ENCODE peak calls at places on chromosomes 13 and 19, in five cellular contexts. One of them, this sample, is unnamed.

GRCh38 chr13:20363604-20364003 is 131.5 kb upstream of the GJB6 start:
- DNase-seq in endodermal cell: no peak
- DNase-seq in omental fat pad: no peak
- DNase-seq in left ventricle myocardium inferior: no peak
- DNase-seq in AG08396: no peak
- DNase-seq in this sample: no peak

GRCh38 chr19:56360841-56361240 is 32.5 kb downstream of the ZNF582 start:
- DNase-seq in endodermal cell: no peak
- DNase-seq in omental fat pad: no peak
- DNase-seq in left ventricle myocardium inferior: no peak
- DNase-seq in AG08396: no peak
- DNase-seq in this sample: no peak

GRCh38 chr13:21218351-21219043 is 42.0 kb downstream of the MRPL57 start:
- DNase-seq in endodermal cell: no peak
- DNase-seq in omental fat pad: no peak
- DNase-seq in left ventricle myocardium inferior: no peak
- DNase-seq in AG08396: no peak
- DNase-seq in this sample: no peak

GRCh38 chr19:35029737-35030256 is 473 bp upstream of the SCN1B start:
- DNase-seq in endodermal cell: peak
- DNase-seq in omental fat pad: no peak
- DNase-seq in left ventricle myocardium inferior: no peak
- DNase-seq in AG08396: no peak
- DNase-seq in this sample: no peak

GRCh38 chr19:37763488-37763887 is 15.9 kb downstream of the ZNF573 start:
- DNase-seq in endodermal cell: no peak
- DNase-seq in omental fat pad: no peak
- DNase-seq in left ventricle myocardium inferior: no peak
- DNase-seq in AG08396: no peak
- DNase-seq in this sample: no peak

GRCh38 chr13:112965573-112966115 is 3.4 kb upstream of the MCF2L start:
- DNase-seq in endodermal cell: no peak
- DNase-seq in omental fat pad: no peak
- DNase-seq in left ventricle myocardium inferior: no peak
- DNase-seq in AG08396: no peak
- DNase-seq in this sample: no peak

GRCh38 chr13:34201050-34201913 is 383.3 kb downstream of the RFC3 start:
- DNase-seq in endodermal cell: no peak
- DNase-seq in omental fat pad: no peak
- DNase-seq in left ventricle myocardium inferior: no peak
- DNase-seq in AG08396: no peak
- DNase-seq in this sample: peak

GRCh38 chr19:17118957-17119356 is 43.4 kb downstream of the MYO9B start:
- DNase-seq in endodermal cell: no peak
- DNase-seq in omental fat pad: no peak
- DNase-seq in left ventricle myocardium inferior: no peak
- DNase-seq in AG08396: no peak
- DNase-seq in this sample: no peak

GRCh38 chr19:7737215-7737614 is 5.3 kb upstream of the CLEC4G start:
- DNase-seq in endodermal cell: no peak
- DNase-seq in omental fat pad: no peak
- DNase-seq in left ventricle myocardium inferior: no peak
- DNase-seq in AG08396: no peak
- DNase-seq in this sample: no peak

GRCh38 chr13:114282143-114282685 is 813 bp downstream of the UPF3A start:
- DNase-seq in endodermal cell: peak
- DNase-seq in omental fat pad: no peak
- DNase-seq in left ventricle myocardium inferior: peak
- DNase-seq in AG08396: peak
- DNase-seq in this sample: peak

GRCh38 chr13:38381840-38382239 is 32.2 kb downstream of the UFM1 start:
- DNase-seq in endodermal cell: no peak
- DNase-seq in omental fat pad: no peak
- DNase-seq in left ventricle myocardium inferior: no peak
- DNase-seq in AG08396: no peak
- DNase-seq in this sample: no peak

GRCh38 chr13:77860621-77861020 is 58.0 kb downstream of the EDNRB start:
- DNase-seq in endodermal cell: no peak
- DNase-seq in omental fat pad: no peak
- DNase-seq in left ventricle myocardium inferior: no peak
- DNase-seq in AG08396: peak
- DNase-seq in this sample: peak

GRCh38 chr13:103178986-103179695 is 112.9 kb upstream of the SLC10A2 start:
- DNase-seq in endodermal cell: no peak
- DNase-seq in omental fat pad: no peak
- DNase-seq in left ventricle myocardium inferior: no peak
- DNase-seq in AG08396: no peak
- DNase-seq in this sample: no peak

GRCh38 chr13:38758278-38758677 is 71.4 kb downstream of the FREM2 start:
- DNase-seq in endodermal cell: peak
- DNase-seq in omental fat pad: no peak
- DNase-seq in left ventricle myocardium inferior: no peak
- DNase-seq in AG08396: no peak
- DNase-seq in this sample: no peak

GRCh38 chr13:28492527-28493367 is 2.2 kb downstream of the FLT1 start:
- DNase-seq in endodermal cell: no peak
- DNase-seq in omental fat pad: no peak
- DNase-seq in left ventricle myocardium inferior: no peak
- DNase-seq in AG08396: no peak
- DNase-seq in this sample: no peak

GRCh38 chr13:97506511-97506910 is 72.5 kb downstream of the RAP2A start:
- DNase-seq in endodermal cell: no peak
- DNase-seq in omental fat pad: no peak
- DNase-seq in left ventricle myocardium inferior: no peak
- DNase-seq in AG08396: no peak
- DNase-seq in this sample: no peak

GRCh38 chr19:17803264-17803896 is 8.4 kb downstream of the B3GNT3 start:
- DNase-seq in endodermal cell: no peak
- DNase-seq in omental fat pad: no peak
- DNase-seq in left ventricle myocardium inferior: no peak
- DNase-seq in AG08396: no peak
- DNase-seq in this sample: no peak

GRCh38 chr19:47324502-47324901 is 7.5 kb upstream of the C5AR2 start:
- DNase-seq in endodermal cell: no peak
- DNase-seq in omental fat pad: no peak
- DNase-seq in left ventricle myocardium inferior: peak
- DNase-seq in AG08396: no peak
- DNase-seq in this sample: no peak

GRCh38 chr13:91078093-91078679 is 269.3 kb upstream of the MIR17HG start:
- DNase-seq in endodermal cell: no peak
- DNase-seq in omental fat pad: no peak
- DNase-seq in left ventricle myocardium inferior: no peak
- DNase-seq in AG08396: no peak
- DNase-seq in this sample: no peak

GRCh38 chr19:16207063-16207462 is 9.4 kb downstream of the AP1M1 start:
- DNase-seq in endodermal cell: no peak
- DNase-seq in omental fat pad: no peak
- DNase-seq in left ventricle myocardium inferior: no peak
- DNase-seq in AG08396: no peak
- DNase-seq in this sample: no peak

GRCh38 chr19:13872695-13873389 is 4.1 kb upstream of the NANOS3 start:
- DNase-seq in endodermal cell: peak
- DNase-seq in omental fat pad: no peak
- DNase-seq in left ventricle myocardium inferior: no peak
- DNase-seq in AG08396: peak
- DNase-seq in this sample: peak

GRCh38 chr19:45071969-45072790 is 4.1 kb downstream of the ZNF296 start:
- DNase-seq in endodermal cell: peak
- DNase-seq in omental fat pad: no peak
- DNase-seq in left ventricle myocardium inferior: no peak
- DNase-seq in AG08396: no peak
- DNase-seq in this sample: no peak

GRCh38 chr19:751501-752341 is 809 bp downstream of the MISP start:
- DNase-seq in endodermal cell: peak
- DNase-seq in omental fat pad: no peak
- DNase-seq in left ventricle myocardium inferior: no peak
- DNase-seq in AG08396: peak
- DNase-seq in this sample: peak

GRCh38 chr19:7862413-7862951 is 11.7 kb downstream of the PRR36 start:
- DNase-seq in endodermal cell: peak
- DNase-seq in omental fat pad: no peak
- DNase-seq in left ventricle myocardium inferior: peak
- DNase-seq in AG08396: peak
- DNase-seq in this sample: peak

GRCh38 chr13:31862828-31863227 is 123.5 kb downstream of the RXFP2 start:
- DNase-seq in endodermal cell: no peak
- DNase-seq in omental fat pad: no peak
- DNase-seq in left ventricle myocardium inferior: no peak
- DNase-seq in AG08396: no peak
- DNase-seq in this sample: no peak

GRCh38 chr13:44620057-44620456 is 43.9 kb upstream of the TSC22D1 start:
- DNase-seq in endodermal cell: no peak
- DNase-seq in omental fat pad: no peak
- DNase-seq in left ventricle myocardium inferior: no peak
- DNase-seq in AG08396: peak
- DNase-seq in this sample: peak

GRCh38 chr13:25175431-25175830 is 3.3 kb upstream of the AMER2 start:
- DNase-seq in endodermal cell: no peak
- DNase-seq in omental fat pad: no peak
- DNase-seq in left ventricle myocardium inferior: no peak
- DNase-seq in AG08396: no peak
- DNase-seq in this sample: no peak

GRCh38 chr13:42363941-42364612 is 92.1 kb downstream of the AKAP11 start:
- DNase-seq in endodermal cell: peak
- DNase-seq in omental fat pad: no peak
- DNase-seq in left ventricle myocardium inferior: no peak
- DNase-seq in AG08396: no peak
- DNase-seq in this sample: no peak

GRCh38 chr19:4518345-4519171 is at the start of gene PLIN4:
- DNase-seq in endodermal cell: peak
- DNase-seq in omental fat pad: no peak
- DNase-seq in left ventricle myocardium inferior: peak
- DNase-seq in AG08396: peak
- DNase-seq in this sample: peak

GRCh38 chr19:932647-933552 is 7.1 kb downstream of the ARID3A start:
- DNase-seq in endodermal cell: peak
- DNase-seq in omental fat pad: no peak
- DNase-seq in left ventricle myocardium inferior: peak
- DNase-seq in AG08396: peak
- DNase-seq in this sample: peak

GRCh38 chr19:49064768-49065611 is at the start of gene NTF4:
- DNase-seq in endodermal cell: peak
- DNase-seq in omental fat pad: no peak
- DNase-seq in left ventricle myocardium inferior: no peak
- DNase-seq in AG08396: peak
- DNase-seq in this sample: peak

GRCh38 chr19:8392017-8392591 is 1.9 kb downstream of the RAB11B start:
- DNase-seq in endodermal cell: no peak
- DNase-seq in omental fat pad: no peak
- DNase-seq in left ventricle myocardium inferior: peak
- DNase-seq in AG08396: no peak
- DNase-seq in this sample: peak

GRCh38 chr13:110113284-110113764 is 193.6 kb downstream of the COL4A1 start:
- DNase-seq in endodermal cell: no peak
- DNase-seq in omental fat pad: no peak
- DNase-seq in left ventricle myocardium inferior: no peak
- DNase-seq in AG08396: peak
- DNase-seq in this sample: peak

GRCh38 chr19:7224205-7224833 is 69.9 kb downstream of the INSR start:
- DNase-seq in endodermal cell: no peak
- DNase-seq in omental fat pad: no peak
- DNase-seq in left ventricle myocardium inferior: no peak
- DNase-seq in AG08396: peak
- DNase-seq in this sample: peak

GRCh38 chr13:25301347-25302113 is at the start of gene NUP58:
- DNase-seq in endodermal cell: peak
- DNase-seq in omental fat pad: peak
- DNase-seq in left ventricle myocardium inferior: peak
- DNase-seq in AG08396: peak
- DNase-seq in this sample: peak

GRCh38 chr19:56403764-56404704 is at the start of gene ZNF583:
- DNase-seq in endodermal cell: peak
- DNase-seq in omental fat pad: peak
- DNase-seq in left ventricle myocardium inferior: peak
- DNase-seq in AG08396: peak
- DNase-seq in this sample: peak

GRCh38 chr13:31267126-31267784 is 67.5 kb downstream of the B3GLCT start:
- DNase-seq in endodermal cell: no peak
- DNase-seq in omental fat pad: no peak
- DNase-seq in left ventricle myocardium inferior: no peak
- DNase-seq in AG08396: no peak
- DNase-seq in this sample: no peak

This sample was measured in GM03348.